ENCODE peak calls at places on chromosomes 2 and 18, in four cellular contexts. C is GM23338, O is HCT116, R is PC-3. E is an unnamed sample.

GRCh38 chr2:18245375-18245774 is 315.1 kb downstream of the RDH14 start:
- DNase-seq in C (no peak), O (no peak), R (no peak), E (no peak)

GRCh38 chr2:72864500-72864899 is 22.7 kb upstream of the SPR start:
- DNase-seq in C (no peak), O (no peak), R (peak; percentile 84), E (no peak)

GRCh38 chr2:53859354-53860159 is at the start of gene GPR75:
- DNase-seq in C (peak; percentile 81), O (no peak), R (no peak), E (peak; percentile 10)

GRCh38 chr2:25885933-25886332 is 7.6 kb upstream of the ASXL2 start:
- DNase-seq in C (no peak), O (no peak), R (peak; percentile 89), E (peak; percentile 21)

GRCh38 chr2:158232476-158232875 is 130.8 kb downstream of the UPP2 start:
- DNase-seq in C (no peak), O (peak; percentile 58), R (peak; percentile 70), E (peak; percentile 19)

GRCh38 chr2:7612969-7613368 is 695.8 kb downstream of the RNF144A start:
- DNase-seq in C (no peak), O (no peak), R (peak; percentile 71), E (no peak)

GRCh38 chr2:58350484-58350883 is 109.4 kb upstream of the FANCL start:
- DNase-seq in C (no peak), O (no peak), R (no peak), E (no peak)

GRCh38 chr2:85954918-85955420 is 66.2 kb upstream of the ST3GAL5 start:
- DNase-seq in C (no peak), O (no peak), R (peak; percentile 48), E (peak; percentile 43)

GRCh38 chr2:11683486-11683885 is 13.5 kb upstream of the NTSR2 start:
- DNase-seq in C (peak; percentile 82), O (no peak), R (no peak), E (no peak)

GRCh38 chr2:239587311-239587731 is 186.5 kb upstream of the HDAC4 start:
- DNase-seq in C (no peak), O (no peak), R (no peak), E (no peak)

GRCh38 chr2:11814979-11815510 is 68.6 kb downstream of the LPIN1 start:
- DNase-seq in C (no peak), O (no peak), R (no peak), E (no peak)

GRCh38 chr2:73297151-73297559 is 3.8 kb upstream of the EGR4 start:
- DNase-seq in C (peak; percentile 32), O (no peak), R (no peak), E (no peak)

GRCh38 chr2:147171961-147172360 is 672.9 kb upstream of the ACVR2A start:
- DNase-seq in C (no peak), O (no peak), R (no peak), E (no peak)

GRCh38 chr2:134027980-134028379 is 225.9 kb upstream of the MGAT5 start:
- DNase-seq in C (peak; percentile 48), O (no peak), R (no peak), E (no peak)

GRCh38 chr18:37397814-37398213 is 167.8 kb downstream of the CELF4 start:
- DNase-seq in C (no peak), O (no peak), R (no peak), E (no peak)
- H3K9me2 ChIP-seq in C (no peaks in the 10 kb centered on the region), O (no peaks in the 10 kb centered on the region), R (no peaks in the 10 kb centered on the region), E (no peaks in the 10 kb centered on the region)

GRCh38 chr2:121034551-121034950 is 250.5 kb downstream of the TFCP2L1 start:
- DNase-seq in C (no peak), O (no peak), R (no peak), E (no peak)
- TF ChIP-seq EZH2 in C (no peak), O (no peak), R (no peak), E (no peak)

DNA sequence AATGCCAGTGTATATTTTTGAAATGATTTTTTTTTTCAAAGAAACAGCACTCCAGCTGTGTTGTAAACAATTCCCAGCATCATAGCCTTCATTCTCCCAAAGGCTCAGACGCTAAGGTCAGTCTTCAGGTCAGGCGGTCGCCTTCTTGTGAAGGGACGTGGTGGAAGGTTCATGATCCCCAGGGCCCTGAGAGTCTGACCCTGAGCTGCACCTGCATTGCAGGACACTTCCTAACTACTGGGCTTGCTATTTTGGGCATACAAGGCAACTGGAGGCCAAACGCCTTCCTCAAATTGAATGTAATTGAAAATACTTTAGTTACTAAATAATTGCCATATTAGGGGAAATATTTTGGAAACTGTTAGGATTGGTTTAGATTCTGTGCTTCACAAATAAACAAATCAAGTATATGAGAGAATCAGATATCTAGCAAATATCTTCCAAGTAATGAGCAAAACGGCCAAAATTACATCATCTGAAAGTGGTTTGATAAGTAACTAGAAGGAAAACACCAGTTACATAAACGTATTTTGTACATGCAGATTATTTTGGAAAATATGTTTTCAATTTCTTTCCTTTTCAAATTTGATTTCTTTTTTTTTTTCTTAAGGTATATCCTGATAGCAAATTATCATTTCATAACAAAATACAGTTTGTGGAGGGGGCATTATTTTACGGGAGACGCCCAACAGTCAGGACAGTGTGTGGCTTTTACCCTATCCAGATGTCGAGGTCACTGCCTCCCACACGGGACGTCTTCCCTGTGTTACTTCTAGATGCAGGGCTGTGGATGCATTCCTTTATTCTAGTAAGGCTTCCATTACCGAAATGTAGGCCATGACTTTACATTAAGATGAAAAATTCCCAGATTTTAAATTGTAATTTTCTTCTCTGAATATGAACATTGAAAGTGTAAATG is 136.0 kb downstream of the ATP9B start:
- DNase-seq in C (no peak), O (no peak), R (no peak), E (no peak)
- H3K9me2 ChIP-seq in C (no peaks in the 10 kb centered on the region), O (no peaks in the 10 kb centered on the region), R (no peaks in the 10 kb centered on the region), E (no peaks in the 10 kb centered on the region)

GRCh38 chr2:23387221-23387550 is 2.2 kb downstream of the KLHL29 start:
- DNase-seq in C (no peak), O (no peak), R (no peak), E (no peak)
- TF ChIP-seq EZH2 in C (peak; percentile 1), O (no peak), R (no peak), E (peak; percentile 53)

GRCh38 chr2:105184420-105184819 is 57.1 kb upstream of the GPR45 start:
- DNase-seq in C (no peak), O (no peak), R (no peak), E (peak; percentile 30)

GRCh38 chr2:105188343-105188742 is 53.2 kb upstream of the GPR45 start:
- DNase-seq in C (no peak), O (no peak), R (no peak), E (no peak)

GRCh38 chr2:105186967-105187498 is 54.5 kb upstream of the GPR45 start:
- DNase-seq in C (no peak), O (no peak), R (no peak), E (no peak)

GRCh38 chr2:105183555-105184323 is 57.8 kb upstream of the GPR45 start:
- DNase-seq in C (no peak), O (no peak), R (no peak), E (no peak)

GRCh38 chr2:105187531-105187930 is 54.0 kb upstream of the GPR45 start:
- DNase-seq in C (no peak), O (no peak), R (peak; percentile 26), E (no peak)
- H3K9me2 ChIP-seq in C (peaks cover 7% of the 10 kb centered on the region), O (no peaks in the 10 kb centered on the region), R (no peaks in the 10 kb centered on the region), E (no peaks in the 10 kb centered on the region)

GRCh38 chr2:95027369-95027720 is 1.8 kb downstream of the MAL start:
- DNase-seq in C (no peak), O (no peak), R (no peak), E (no peak)

GRCh38 chr2:95024960-95025405 is 525 bp upstream of the MAL start:
- DNase-seq in C (peak; percentile 51), O (no peak), R (no peak), E (no peak)

GRCh38 chr2:95024306-95024880 is 1.1 kb upstream of the MAL start:
- DNase-seq in C (no peak), O (no peak), R (no peak), E (no peak)

GRCh38 chr2:95025406-95026319 is at the start of gene MAL:
- DNase-seq in C (peak; percentile 84), O (no peak), R (no peak), E (no peak)

DNA sequence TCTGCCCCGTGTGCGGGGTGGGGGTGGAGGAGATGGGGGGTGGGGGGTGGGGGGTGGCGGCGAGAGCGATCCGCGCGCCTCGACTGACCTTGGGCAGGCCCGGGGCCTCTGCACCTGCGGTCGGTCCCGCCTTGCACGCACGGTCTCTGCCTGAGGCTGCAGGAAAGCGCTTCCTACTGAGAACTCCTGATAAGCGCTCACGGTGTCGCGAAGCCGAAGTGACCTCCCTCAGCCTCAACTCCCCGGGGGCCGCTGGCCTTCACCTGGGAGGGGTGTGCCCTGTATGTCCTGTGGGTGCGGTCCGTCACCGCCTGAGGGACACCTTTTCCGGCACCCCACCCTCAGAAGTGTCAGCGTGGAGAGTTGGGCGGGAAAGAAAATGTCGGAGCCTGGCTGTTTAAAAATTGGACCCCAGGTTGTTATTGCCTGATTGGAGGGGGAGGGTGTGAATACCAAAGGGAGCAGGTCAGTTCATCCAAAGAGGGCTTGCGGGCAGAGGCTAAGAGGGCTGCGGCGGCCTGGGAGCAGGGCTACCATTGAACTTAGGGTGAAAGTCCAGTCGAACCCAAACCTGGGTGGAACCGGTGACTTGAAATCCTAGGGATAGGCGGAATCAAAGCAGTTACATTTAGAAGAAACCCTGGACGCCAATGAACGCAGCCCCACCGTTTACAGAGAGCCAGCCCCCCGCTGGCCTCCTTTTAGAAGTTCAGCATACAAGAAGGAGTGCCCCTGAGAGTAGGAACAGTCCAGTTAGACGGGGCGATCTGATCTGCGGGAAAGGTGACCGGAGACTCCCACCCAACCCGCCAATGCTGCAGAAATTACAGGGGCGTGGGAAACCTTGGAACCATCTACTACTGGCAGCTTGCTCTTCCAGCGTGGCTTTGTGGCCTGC is 1.2 kb downstream of the MAL start:
- DNase-seq in C (peak; percentile 64), O (no peak), R (no peak), E (no peak)
- TF ChIP-seq EZH2 in C (peak; percentile 76), O (no peak), R (no peak), E (no peak)

DNA sequence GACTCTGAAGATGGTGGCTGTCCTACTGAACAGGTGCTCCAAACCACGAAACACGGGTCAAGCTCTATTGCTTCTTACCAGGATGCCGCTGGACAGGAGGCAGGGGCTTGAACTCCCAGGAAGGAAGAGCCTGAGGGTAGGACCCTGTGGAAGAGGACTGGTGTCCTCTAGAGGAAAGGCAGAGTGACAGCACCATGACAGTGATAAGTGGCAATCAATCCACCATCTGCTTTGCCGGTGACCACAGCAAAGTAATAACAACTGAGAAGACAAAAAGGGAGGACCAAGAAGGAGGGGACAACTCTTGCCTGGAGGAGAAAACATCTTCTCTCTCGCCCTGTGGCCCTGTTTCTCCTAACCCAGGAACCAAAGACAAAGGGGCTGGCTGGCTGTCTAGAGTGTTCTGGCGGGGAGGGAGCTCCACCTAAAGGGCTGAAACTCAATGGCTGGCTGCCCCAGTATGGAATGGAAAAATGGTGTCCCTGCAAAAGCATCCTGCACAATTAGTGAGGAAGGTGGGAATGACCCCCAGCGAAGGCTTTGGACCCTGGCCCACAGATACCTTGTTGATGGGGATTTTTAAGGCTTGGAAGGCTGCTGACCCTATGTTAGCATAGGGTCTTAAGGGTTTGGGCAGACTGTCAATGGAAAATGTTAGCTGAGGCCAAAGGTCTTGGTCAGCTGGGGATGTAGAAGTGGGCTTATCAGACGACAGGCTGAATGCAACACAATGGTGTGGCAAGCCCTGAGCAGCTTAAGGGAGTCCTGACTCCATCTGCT is 35.4 kb downstream of the PROC start:
- DNase-seq in C (peak; percentile 51), O (no peak), R (peak; percentile 29), E (no peak)
- H3K9me2 ChIP-seq in C (no peaks in the 10 kb centered on the region), O (no peaks in the 10 kb centered on the region), R (no peaks in the 10 kb centered on the region), E (no peaks in the 10 kb centered on the region)